ENCODE peak calls at places on chromosomes 13 and 19, in nine cellular contexts. Q is activated T-cell treated with anti-CD3 and anti-CD28 coated beads, Interleukin-2, amount 50 U/mL, for 24 hours; L is Right ventricle myocardium superior; J is stimulated activated CD8-positive, alpha-beta memory T cell treated with anti-CD3 and anti-CD28 coated beads, Interleukin-15, amount 100 ng/mL, for 24 hours; D is AG09319; U is stimulated activated naive CD4-positive, alpha-beta T cell treated with Interleukin-2 at 50 U/mL for 16 hours; C is neural crest cell; X is NCI-H748 treated with DMSO at 0.1 percent for 48 hours; M is midbrain. E is an unnamed sample.

GRCh38 chr13:114151565-114152284 is 19.3 kb upstream of the RASA3 start:
- DNase-seq in Q (peak), L (no peak), J (no peak), D (no peak), U (peak), C (no peak), X (peak), M (peak), E (no peak)

GRCh38 chr13:37192986-37193385 is 87.5 kb upstream of the CSNK1A1L start:
- DNase-seq in Q (no peak), L (no peak), J (no peak), D (no peak), U (no peak), C (no peak), X (no peak), M (no peak), E (no peak)

GRCh38 chr13:26941345-26942174 is 181.0 kb upstream of the GPR12 start:
- DNase-seq in Q (no peak), L (no peak), J (no peak), D (no peak), U (no peak), C (no peak), X (no peak), M (no peak), E (no peak)

GRCh38 chr13:44088911-44089851 is 209.5 kb downstream of the LACC1 start:
- DNase-seq in Q (no peak), L (no peak), J (no peak), D (no peak), U (no peak), C (no peak), X (no peak), M (no peak), E (no peak)

GRCh38 chr13:27922974-27923612 is 3.3 kb downstream of the PDX1 start:
- DNase-seq in Q (peak), L (no peak), J (no peak), D (no peak), U (no peak), C (no peak), X (no peak), M (no peak), E (no peak)

GRCh38 chr19:16522559-16523377 is 19.5 kb downstream of the CHERP start:
- DNase-seq in Q (no peak), L (no peak), J (no peak), D (no peak), U (no peak), C (no peak), X (no peak), M (no peak), E (no peak)

GRCh38 chr13:20769091-20769490 is 4.7 kb downstream of the EEF1AKMT1 start:
- DNase-seq in Q (no peak), L (no peak), J (no peak), D (no peak), U (no peak), C (no peak), X (no peak), M (no peak), E (no peak)

GRCh38 chr19:8161135-8161646 is 11.8 kb upstream of the FBN3 start:
- DNase-seq in Q (no peak), L (no peak), J (no peak), D (no peak), U (no peak), C (no peak), X (no peak), M (no peak), E (no peak)

GRCh38 chr13:86870388-86870966 is 800.7 kb upstream of the SLITRK5 start:
- DNase-seq in Q (no peak), L (no peak), J (no peak), D (no peak), U (no peak), C (no peak), X (peak), M (no peak), E (no peak)

E was measured in progenitor cell of endocrine pancreas.